ENCODE peak calls at places on chromosomes 16 and 17, in seven cellular contexts. One of them, this sample, is unnamed.

GRCh38 chr17:64399071-64399766 is 8.6 kb upstream of the PECAM1 start:
- DNase-seq in cardiac fibroblast: no peak
- DNase-seq in stimulated activated CD8-positive, alpha-beta memory T cell treated with anti-CD3 and anti-CD28 coated beads, Interleukin-15, amount 100 ng/mL, for 1 hour: no peak
- DNase-seq in hypothalamus: no peak
- DNase-seq in astrocyte: peak
- DNase-seq in endodermal cell: no peak
- DNase-seq in GM04503: no peak
- DNase-seq in this sample: no peak

GRCh38 chr17:55496094-55496881 is 15.0 kb downstream of the SMIM36 start:
- DNase-seq in endodermal cell: no peak
- DNase-seq in stimulated activated CD8-positive, alpha-beta memory T cell treated with anti-CD3 and anti-CD28 coated beads, Interleukin-15, amount 100 ng/mL, for 1 hour: no peak
- DNase-seq in astrocyte: peak
- DNase-seq in cardiac fibroblast: peak
- DNase-seq in hypothalamus: no peak
- DNase-seq in GM04503: no peak
- DNase-seq in this sample: no peak

GRCh38 chr16:66954097-66954659 is 6.9 kb upstream of the CES3 start:
- DNase-seq in stimulated activated CD8-positive, alpha-beta memory T cell treated with anti-CD3 and anti-CD28 coated beads, Interleukin-15, amount 100 ng/mL, for 1 hour: peak
- DNase-seq in cardiac fibroblast: peak
- DNase-seq in endodermal cell: peak
- DNase-seq in hypothalamus: peak
- DNase-seq in GM04503: peak
- DNase-seq in astrocyte: peak
- DNase-seq in this sample: peak

GRCh38 chr16:84227548-84227947 is 12.3 kb downstream of the KCNG4 start:
- DNase-seq in cardiac fibroblast: no peak
- DNase-seq in hypothalamus: no peak
- DNase-seq in stimulated activated CD8-positive, alpha-beta memory T cell treated with anti-CD3 and anti-CD28 coated beads, Interleukin-15, amount 100 ng/mL, for 1 hour: no peak
- DNase-seq in GM04503: no peak
- DNase-seq in astrocyte: no peak
- DNase-seq in endodermal cell: no peak
- DNase-seq in this sample: no peak

GRCh38 chr16:68479271-68479670 is 31.0 kb upstream of the SMPD3 start:
- DNase-seq in cardiac fibroblast: no peak
- DNase-seq in hypothalamus: no peak
- DNase-seq in stimulated activated CD8-positive, alpha-beta memory T cell treated with anti-CD3 and anti-CD28 coated beads, Interleukin-15, amount 100 ng/mL, for 1 hour: no peak
- DNase-seq in astrocyte: no peak
- DNase-seq in endodermal cell: no peak
- DNase-seq in GM04503: no peak
- DNase-seq in this sample: no peak

GRCh38 chr17:48541036-48541573 is 3.8 kb downstream of the HOXB2 start:
- DNase-seq in GM04503: no peak
- DNase-seq in cardiac fibroblast: no peak
- DNase-seq in hypothalamus: no peak
- DNase-seq in endodermal cell: peak
- DNase-seq in astrocyte: no peak
- DNase-seq in stimulated activated CD8-positive, alpha-beta memory T cell treated with anti-CD3 and anti-CD28 coated beads, Interleukin-15, amount 100 ng/mL, for 1 hour: no peak
- DNase-seq in this sample: no peak

GRCh38 chr17:44522883-44523671 is 19.9 kb upstream of the GPATCH8 start:
- DNase-seq in endodermal cell: peak
- DNase-seq in hypothalamus: no peak
- DNase-seq in GM04503: no peak
- DNase-seq in astrocyte: no peak
- DNase-seq in cardiac fibroblast: peak
- DNase-seq in stimulated activated CD8-positive, alpha-beta memory T cell treated with anti-CD3 and anti-CD28 coated beads, Interleukin-15, amount 100 ng/mL, for 1 hour: peak
- DNase-seq in this sample: no peak

GRCh38 chr17:21385281-21385845 is 9.2 kb downstream of the KCNJ12 start:
- DNase-seq in endodermal cell: no peak
- DNase-seq in astrocyte: no peak
- DNase-seq in stimulated activated CD8-positive, alpha-beta memory T cell treated with anti-CD3 and anti-CD28 coated beads, Interleukin-15, amount 100 ng/mL, for 1 hour: no peak
- DNase-seq in hypothalamus: no peak
- DNase-seq in cardiac fibroblast: no peak
- DNase-seq in GM04503: no peak
- DNase-seq in this sample: no peak

GRCh38 chr16:684961-685696 is 995 bp upstream of the JMJD8 start:
- DNase-seq in astrocyte: no peak
- DNase-seq in hypothalamus: no peak
- DNase-seq in cardiac fibroblast: no peak
- DNase-seq in endodermal cell: no peak
- DNase-seq in stimulated activated CD8-positive, alpha-beta memory T cell treated with anti-CD3 and anti-CD28 coated beads, Interleukin-15, amount 100 ng/mL, for 1 hour: no peak
- DNase-seq in GM04503: no peak
- DNase-seq in this sample: no peak

GRCh38 chr17:32490101-32490482 is 3.3 kb downstream of the CDK5R1 start:
- DNase-seq in stimulated activated CD8-positive, alpha-beta memory T cell treated with anti-CD3 and anti-CD28 coated beads, Interleukin-15, amount 100 ng/mL, for 1 hour: no peak
- DNase-seq in hypothalamus: no peak
- DNase-seq in astrocyte: no peak
- DNase-seq in GM04503: no peak
- DNase-seq in cardiac fibroblast: no peak
- DNase-seq in endodermal cell: peak
- DNase-seq in this sample: no peak

GRCh38 chr16:67579686-67580085 is 17.4 kb downstream of the CTCF start:
- DNase-seq in astrocyte: no peak
- DNase-seq in cardiac fibroblast: no peak
- DNase-seq in endodermal cell: no peak
- DNase-seq in stimulated activated CD8-positive, alpha-beta memory T cell treated with anti-CD3 and anti-CD28 coated beads, Interleukin-15, amount 100 ng/mL, for 1 hour: no peak
- DNase-seq in hypothalamus: no peak
- DNase-seq in GM04503: no peak
- DNase-seq in this sample: no peak

GRCh38 chr17:73900516-73900915 is 256.3 kb upstream of the SDK2 start:
- DNase-seq in endodermal cell: peak
- DNase-seq in hypothalamus: no peak
- DNase-seq in cardiac fibroblast: no peak
- DNase-seq in GM04503: no peak
- DNase-seq in astrocyte: no peak
- DNase-seq in stimulated activated CD8-positive, alpha-beta memory T cell treated with anti-CD3 and anti-CD28 coated beads, Interleukin-15, amount 100 ng/mL, for 1 hour: no peak
- DNase-seq in this sample: no peak

GRCh38 chr17:67922503-67922902 is 73.8 kb downstream of the C17orf58 start:
- DNase-seq in cardiac fibroblast: no peak
- DNase-seq in astrocyte: peak
- DNase-seq in endodermal cell: no peak
- DNase-seq in hypothalamus: no peak
- DNase-seq in stimulated activated CD8-positive, alpha-beta memory T cell treated with anti-CD3 and anti-CD28 coated beads, Interleukin-15, amount 100 ng/mL, for 1 hour: no peak
- DNase-seq in GM04503: no peak
- DNase-seq in this sample: no peak

GRCh38 chr17:79385962-79386563 is 224.8 kb downstream of the RBFOX3 start:
- DNase-seq in astrocyte: no peak
- DNase-seq in cardiac fibroblast: no peak
- DNase-seq in hypothalamus: no peak
- DNase-seq in GM04503: no peak
- DNase-seq in stimulated activated CD8-positive, alpha-beta memory T cell treated with anti-CD3 and anti-CD28 coated beads, Interleukin-15, amount 100 ng/mL, for 1 hour: no peak
- DNase-seq in endodermal cell: no peak
- DNase-seq in this sample: no peak

GRCh38 chr16:4653981-4654380 is 29.4 kb downstream of the MGRN1 start:
- DNase-seq in stimulated activated CD8-positive, alpha-beta memory T cell treated with anti-CD3 and anti-CD28 coated beads, Interleukin-15, amount 100 ng/mL, for 1 hour: no peak
- DNase-seq in GM04503: no peak
- DNase-seq in astrocyte: no peak
- DNase-seq in endodermal cell: no peak
- DNase-seq in hypothalamus: no peak
- DNase-seq in cardiac fibroblast: peak
- DNase-seq in this sample: no peak

GRCh38 chr16:49019081-49019633 is 262.5 kb downstream of the CBLN1 start:
- DNase-seq in hypothalamus: no peak
- DNase-seq in astrocyte: peak
- DNase-seq in GM04503: no peak
- DNase-seq in endodermal cell: peak
- DNase-seq in cardiac fibroblast: no peak
- DNase-seq in stimulated activated CD8-positive, alpha-beta memory T cell treated with anti-CD3 and anti-CD28 coated beads, Interleukin-15, amount 100 ng/mL, for 1 hour: no peak
- DNase-seq in this sample: no peak

GRCh38 chr17:58107306-58107705 is 24.1 kb downstream of the DYNLL2 start:
- DNase-seq in stimulated activated CD8-positive, alpha-beta memory T cell treated with anti-CD3 and anti-CD28 coated beads, Interleukin-15, amount 100 ng/mL, for 1 hour: no peak
- DNase-seq in cardiac fibroblast: no peak
- DNase-seq in hypothalamus: no peak
- DNase-seq in endodermal cell: no peak
- DNase-seq in GM04503: no peak
- DNase-seq in astrocyte: no peak
- DNase-seq in this sample: no peak

GRCh38 chr16:85573696-85574641 is 39.2 kb upstream of the GSE1 start:
- DNase-seq in astrocyte: peak
- DNase-seq in stimulated activated CD8-positive, alpha-beta memory T cell treated with anti-CD3 and anti-CD28 coated beads, Interleukin-15, amount 100 ng/mL, for 1 hour: no peak
- DNase-seq in cardiac fibroblast: peak
- DNase-seq in endodermal cell: peak
- DNase-seq in GM04503: no peak
- DNase-seq in hypothalamus: peak
- DNase-seq in this sample: no peak

GRCh38 chr17:50218771-50219315 is 17.4 kb upstream of the COL1A1 start:
- DNase-seq in hypothalamus: no peak
- DNase-seq in endodermal cell: peak
- DNase-seq in astrocyte: peak
- DNase-seq in GM04503: peak
- DNase-seq in stimulated activated CD8-positive, alpha-beta memory T cell treated with anti-CD3 and anti-CD28 coated beads, Interleukin-15, amount 100 ng/mL, for 1 hour: no peak
- DNase-seq in cardiac fibroblast: peak
- DNase-seq in this sample: no peak

GRCh38 chr17:47785538-47786123 is 36.0 kb downstream of the OSBPL7 start:
- DNase-seq in stimulated activated CD8-positive, alpha-beta memory T cell treated with anti-CD3 and anti-CD28 coated beads, Interleukin-15, amount 100 ng/mL, for 1 hour: no peak
- DNase-seq in GM04503: no peak
- DNase-seq in cardiac fibroblast: peak
- DNase-seq in endodermal cell: peak
- DNase-seq in hypothalamus: no peak
- DNase-seq in astrocyte: peak
- DNase-seq in this sample: no peak

GRCh38 chr16:53415504-53415903 is 18.8 kb upstream of the RBL2 start:
- DNase-seq in cardiac fibroblast: no peak
- DNase-seq in stimulated activated CD8-positive, alpha-beta memory T cell treated with anti-CD3 and anti-CD28 coated beads, Interleukin-15, amount 100 ng/mL, for 1 hour: no peak
- DNase-seq in astrocyte: no peak
- DNase-seq in GM04503: no peak
- DNase-seq in endodermal cell: peak
- DNase-seq in hypothalamus: no peak
- DNase-seq in this sample: no peak

GRCh38 chr17:64174686-64175456 is 44.9 kb upstream of the ERN1 start:
- DNase-seq in stimulated activated CD8-positive, alpha-beta memory T cell treated with anti-CD3 and anti-CD28 coated beads, Interleukin-15, amount 100 ng/mL, for 1 hour: no peak
- DNase-seq in endodermal cell: peak
- DNase-seq in GM04503: no peak
- DNase-seq in hypothalamus: no peak
- DNase-seq in cardiac fibroblast: peak
- DNase-seq in astrocyte: no peak
- DNase-seq in this sample: no peak

GRCh38 chr16:67016143-67016542 is 12.8 kb upstream of the CBFB start:
- DNase-seq in astrocyte: no peak
- DNase-seq in stimulated activated CD8-positive, alpha-beta memory T cell treated with anti-CD3 and anti-CD28 coated beads, Interleukin-15, amount 100 ng/mL, for 1 hour: no peak
- DNase-seq in endodermal cell: peak
- DNase-seq in cardiac fibroblast: no peak
- DNase-seq in hypothalamus: no peak
- DNase-seq in GM04503: no peak
- DNase-seq in this sample: no peak

GRCh38 chr17:273994-274832 is 78.4 kb downstream of the RPH3AL start:
- DNase-seq in stimulated activated CD8-positive, alpha-beta memory T cell treated with anti-CD3 and anti-CD28 coated beads, Interleukin-15, amount 100 ng/mL, for 1 hour: no peak
- DNase-seq in GM04503: no peak
- DNase-seq in hypothalamus: no peak
- DNase-seq in endodermal cell: no peak
- DNase-seq in cardiac fibroblast: no peak
- DNase-seq in astrocyte: no peak
- DNase-seq in this sample: no peak

GRCh38 chr17:6567528-6568185 is 11.3 kb upstream of the PITPNM3 start:
- DNase-seq in endodermal cell: peak
- DNase-seq in hypothalamus: no peak
- DNase-seq in GM04503: no peak
- DNase-seq in cardiac fibroblast: no peak
- DNase-seq in stimulated activated CD8-positive, alpha-beta memory T cell treated with anti-CD3 and anti-CD28 coated beads, Interleukin-15, amount 100 ng/mL, for 1 hour: no peak
- DNase-seq in astrocyte: no peak
- DNase-seq in this sample: no peak

GRCh38 chr17:49468827-49469385 is 26.2 kb upstream of the NGFR start:
- DNase-seq in hypothalamus: no peak
- DNase-seq in astrocyte: no peak
- DNase-seq in endodermal cell: no peak
- DNase-seq in stimulated activated CD8-positive, alpha-beta memory T cell treated with anti-CD3 and anti-CD28 coated beads, Interleukin-15, amount 100 ng/mL, for 1 hour: no peak
- DNase-seq in cardiac fibroblast: peak
- DNase-seq in GM04503: no peak
- DNase-seq in this sample: no peak

GRCh38 chr16:70706948-70707465 is 21.2 kb upstream of the MTSS2 start:
- DNase-seq in cardiac fibroblast: peak
- DNase-seq in GM04503: peak
- DNase-seq in astrocyte: peak
- DNase-seq in stimulated activated CD8-positive, alpha-beta memory T cell treated with anti-CD3 and anti-CD28 coated beads, Interleukin-15, amount 100 ng/mL, for 1 hour: no peak
- DNase-seq in endodermal cell: no peak
- DNase-seq in hypothalamus: no peak
- DNase-seq in this sample: no peak

GRCh38 chr16:58360041-58360634 is 32.1 kb upstream of the GINS3 start:
- DNase-seq in endodermal cell: no peak
- DNase-seq in GM04503: no peak
- DNase-seq in stimulated activated CD8-positive, alpha-beta memory T cell treated with anti-CD3 and anti-CD28 coated beads, Interleukin-15, amount 100 ng/mL, for 1 hour: no peak
- DNase-seq in cardiac fibroblast: no peak
- DNase-seq in astrocyte: no peak
- DNase-seq in hypothalamus: no peak
- DNase-seq in this sample: no peak

GRCh38 chr17:62032480-62032879 is 32.6 kb downstream of the MED13 start:
- DNase-seq in hypothalamus: no peak
- DNase-seq in endodermal cell: no peak
- DNase-seq in stimulated activated CD8-positive, alpha-beta memory T cell treated with anti-CD3 and anti-CD28 coated beads, Interleukin-15, amount 100 ng/mL, for 1 hour: no peak
- DNase-seq in cardiac fibroblast: no peak
- DNase-seq in GM04503: no peak
- DNase-seq in astrocyte: no peak
- DNase-seq in this sample: no peak

GRCh38 chr17:29080323-29080722 is 37.4 kb downstream of the PIPOX start:
- DNase-seq in hypothalamus: no peak
- DNase-seq in GM04503: no peak
- DNase-seq in endodermal cell: no peak
- DNase-seq in astrocyte: no peak
- DNase-seq in stimulated activated CD8-positive, alpha-beta memory T cell treated with anti-CD3 and anti-CD28 coated beads, Interleukin-15, amount 100 ng/mL, for 1 hour: no peak
- DNase-seq in cardiac fibroblast: no peak
- DNase-seq in this sample: no peak

GRCh38 chr17:60659156-60659555 is 18.5 kb upstream of the BCAS3 start:
- DNase-seq in endodermal cell: no peak
- DNase-seq in astrocyte: no peak
- DNase-seq in GM04503: no peak
- DNase-seq in cardiac fibroblast: no peak
- DNase-seq in stimulated activated CD8-positive, alpha-beta memory T cell treated with anti-CD3 and anti-CD28 coated beads, Interleukin-15, amount 100 ng/mL, for 1 hour: no peak
- DNase-seq in hypothalamus: no peak
- DNase-seq in this sample: no peak

GRCh38 chr17:13626703-13627102 is 25.0 kb upstream of the HS3ST3A1 start:
- DNase-seq in astrocyte: peak
- DNase-seq in hypothalamus: no peak
- DNase-seq in GM04503: no peak
- DNase-seq in endodermal cell: no peak
- DNase-seq in stimulated activated CD8-positive, alpha-beta memory T cell treated with anti-CD3 and anti-CD28 coated beads, Interleukin-15, amount 100 ng/mL, for 1 hour: no peak
- DNase-seq in cardiac fibroblast: peak
- DNase-seq in this sample: no peak

GRCh38 chr17:45812102-45812501 is 28.0 kb downstream of the CRHR1 start:
- DNase-seq in hypothalamus: no peak
- DNase-seq in stimulated activated CD8-positive, alpha-beta memory T cell treated with anti-CD3 and anti-CD28 coated beads, Interleukin-15, amount 100 ng/mL, for 1 hour: no peak
- DNase-seq in astrocyte: peak
- DNase-seq in GM04503: no peak
- DNase-seq in cardiac fibroblast: peak
- DNase-seq in endodermal cell: no peak
- DNase-seq in this sample: no peak

GRCh38 chr17:78661092-78661770 is 84.0 kb upstream of the DNAH17 start:
- DNase-seq in astrocyte: peak
- DNase-seq in stimulated activated CD8-positive, alpha-beta memory T cell treated with anti-CD3 and anti-CD28 coated beads, Interleukin-15, amount 100 ng/mL, for 1 hour: no peak
- DNase-seq in cardiac fibroblast: no peak
- DNase-seq in hypothalamus: no peak
- DNase-seq in endodermal cell: no peak
- DNase-seq in GM04503: no peak
- DNase-seq in this sample: no peak

GRCh38 chr16:84508502-84508901 is 4.0 kb upstream of the MEAK7 start:
- DNase-seq in hypothalamus: no peak
- DNase-seq in stimulated activated CD8-positive, alpha-beta memory T cell treated with anti-CD3 and anti-CD28 coated beads, Interleukin-15, amount 100 ng/mL, for 1 hour: no peak
- DNase-seq in astrocyte: no peak
- DNase-seq in GM04503: no peak
- DNase-seq in cardiac fibroblast: no peak
- DNase-seq in endodermal cell: no peak
- DNase-seq in this sample: no peak

GRCh38 chr16:86718118-86718517 is 139.8 kb downstream of the FOXL1 start:
- DNase-seq in cardiac fibroblast: no peak
- DNase-seq in GM04503: no peak
- DNase-seq in stimulated activated CD8-positive, alpha-beta memory T cell treated with anti-CD3 and anti-CD28 coated beads, Interleukin-15, amount 100 ng/mL, for 1 hour: no peak
- DNase-seq in hypothalamus: no peak
- DNase-seq in astrocyte: no peak
- DNase-seq in endodermal cell: no peak
- DNase-seq in this sample: no peak

GRCh38 chr16:84543931-84544776 is 39.7 kb upstream of the MEAK7 start:
- DNase-seq in astrocyte: no peak
- DNase-seq in hypothalamus: no peak
- DNase-seq in GM04503: no peak
- DNase-seq in endodermal cell: no peak
- DNase-seq in stimulated activated CD8-positive, alpha-beta memory T cell treated with anti-CD3 and anti-CD28 coated beads, Interleukin-15, amount 100 ng/mL, for 1 hour: no peak
- DNase-seq in cardiac fibroblast: no peak
- DNase-seq in this sample: no peak

GRCh38 chr16:30069575-30070462 is 4.3 kb downstream of the ALDOA start:
- DNase-seq in stimulated activated CD8-positive, alpha-beta memory T cell treated with anti-CD3 and anti-CD28 coated beads, Interleukin-15, amount 100 ng/mL, for 1 hour: no peak
- DNase-seq in hypothalamus: peak
- DNase-seq in endodermal cell: no peak
- DNase-seq in cardiac fibroblast: peak
- DNase-seq in GM04503: no peak
- DNase-seq in astrocyte: peak
- DNase-seq in this sample: no peak